ENCODE peak calls at places on chromosome 9, in seven cellular contexts. F is GM06990; M is upper lobe of right lung; J is endothelial cell; D is CD4-positive, alpha-beta T cell; I is IMR-90; Z is endodermal cell. V is an unnamed sample.
A peak's percentile ranks its signal among the peaks of the same experiment; 100 is the strongest.

GRCh38 chr9:93134740-93135444 is 841 bp upstream of the NINJ1 start:
- DNase-seq in F (no peak), M (no peak), J (no peak), D (no peak), I (peak; percentile 82), Z (no peak), V (no peak)

GRCh38 chr9:135216666-135217431 is 129.4 kb downstream of the OLFM1 start:
- DNase-seq in F (no peak), M (peak; percentile 51), J (no peak), D (no peak), I (no peak), Z (peak; percentile 51), V (no peak)

GRCh38 chr9:107086460-107086859 is 196.6 kb upstream of the RAD23B start:
- DNase-seq in F (no peak), M (no peak), J (no peak), D (no peak), I (no peak), Z (no peak), V (no peak)

GRCh38 chr9:101375546-101375945 is 9.3 kb downstream of the BAAT start:
- DNase-seq in F (no peak), M (no peak), J (no peak), D (no peak), I (no peak), Z (no peak), V (no peak)

GRCh38 chr9:2320632-2321031 is 301.0 kb upstream of the VLDLR start:
- DNase-seq in F (no peak), M (no peak), J (no peak), D (no peak), I (no peak), Z (no peak), V (no peak)

GRCh38 chr9:72465602-72466001 is 55.8 kb upstream of the TMC1 start:
- DNase-seq in F (no peak), M (no peak), J (no peak), D (no peak), I (peak; percentile 78), Z (no peak), V (no peak)

GRCh38 chr9:105475302-105475701 is 27.5 kb downstream of the FSD1L start:
- DNase-seq in F (no peak), M (no peak), J (no peak), D (no peak), I (peak; percentile 64), Z (no peak), V (no peak)

GRCh38 chr9:86046080-86046636 is 53.2 kb downstream of the GOLM1 start:
- DNase-seq in F (no peak), M (peak; percentile 54), J (no peak), D (no peak), I (no peak), Z (no peak), V (no peak)

GRCh38 chr9:75414367-75415160 is 326.2 kb downstream of the OSTF1 start:
- DNase-seq in F (no peak), M (no peak), J (no peak), D (no peak), I (no peak), Z (no peak), V (no peak)

GRCh38 chr9:130672466-130672865 is 8.1 kb downstream of the PRDM12 start:
- DNase-seq in F (no peak), M (no peak), J (no peak), D (no peak), I (no peak), Z (no peak), V (no peak)

GRCh38 chr9:95623614-95624013 is 106.8 kb upstream of the PTCH1 start:
- DNase-seq in F (no peak), M (no peak), J (no peak), D (no peak), I (no peak), Z (no peak), V (no peak)

GRCh38 chr9:6045364-6045763 is 29.9 kb upstream of the RANBP6 start:
- DNase-seq in F (no peak), M (no peak), J (no peak), D (no peak), I (no peak), Z (no peak), V (no peak)
- TF ChIP-seq CTCF in F (no peak), M (no peak), J (no peak), D (no peak), I (no peak), Z (no peak), V (no peak)

GRCh38 chr9:129253820-129254381 is 75.8 kb upstream of the IER5L start:
- DNase-seq in F (no peak), M (peak; percentile 64), J (no peak), D (no peak), I (no peak), Z (peak; percentile 54), V (no peak)
- TF ChIP-seq CTCF in F (no peak), M (no peak), J (no peak), D (no peak), I (no peak), Z (no peak), V (no peak)

GRCh38 chr9:125472562-125472925 is 210.9 kb downstream of the GAPVD1 start:
- DNase-seq in F (no peak), M (no peak), J (no peak), D (no peak), I (no peak), Z (no peak), V (no peak)

GRCh38 chr9:125470767-125471580 is 209.3 kb downstream of the GAPVD1 start:
- DNase-seq in F (no peak), M (no peak), J (no peak), D (no peak), I (no peak), Z (no peak), V (no peak)

GRCh38 chr9:125475385-125475784 is 213.8 kb downstream of the GAPVD1 start:
- DNase-seq in F (no peak), M (peak; percentile 72), J (no peak), D (no peak), I (no peak), Z (no peak), V (no peak)

GRCh38 chr9:125476645-125477044 is 215.0 kb downstream of the GAPVD1 start:
- DNase-seq in F (no peak), M (no peak), J (no peak), D (no peak), I (no peak), Z (no peak), V (no peak)

DNA sequence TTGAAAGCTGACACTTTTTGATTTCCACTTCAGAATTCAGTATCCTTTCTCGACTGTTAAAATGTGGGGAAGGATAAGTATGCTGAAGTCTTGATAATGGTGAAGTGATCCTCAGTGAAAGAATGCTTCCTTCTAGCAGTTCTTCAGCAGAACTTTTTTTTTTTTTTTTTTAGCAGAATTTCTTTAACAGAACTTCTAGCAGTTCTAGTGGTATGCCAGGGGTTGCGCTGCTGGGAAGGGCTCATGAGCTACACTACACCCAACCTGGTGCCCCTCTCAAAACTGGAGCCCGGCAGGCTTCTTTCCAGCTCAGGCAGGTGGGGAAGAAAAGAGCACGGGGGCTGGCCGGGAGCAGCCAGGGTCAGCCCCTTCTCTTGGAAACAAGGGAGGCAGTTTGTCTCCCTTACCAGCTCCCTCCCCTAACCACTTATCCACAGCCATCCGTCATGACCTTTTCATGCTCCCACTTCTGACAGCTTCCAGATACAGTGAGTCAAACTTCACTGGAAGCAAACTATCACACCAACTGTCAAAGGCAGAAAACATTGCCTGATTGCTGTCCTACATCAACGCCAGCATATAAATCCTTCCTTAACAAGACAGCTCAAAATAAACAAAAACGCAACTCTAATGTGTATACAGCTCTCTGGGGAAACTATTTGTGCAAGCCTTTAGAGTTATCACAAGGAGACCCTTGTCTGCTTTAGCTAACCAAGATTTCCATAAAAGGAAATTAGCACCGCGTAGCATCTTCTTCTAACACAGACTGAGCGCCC is 211.5 kb downstream of the GAPVD1 start:
- DNase-seq in F (no peak), M (no peak), J (no peak), D (no peak), I (peak; percentile 73), Z (peak; percentile 76), V (no peak)
- TF ChIP-seq CTCF in F (no peak), M (no peak), J (no peak), D (no peak), I (peak; percentile 9), Z (peak; percentile 32), V (peak; percentile 19)

GRCh38 chr9:33076360-33077004 is at the start of gene SMU1:
- DNase-seq in F (peak; percentile 94), M (peak; percentile 98), J (peak; percentile 91), D (peak; percentile 93), I (peak; percentile 96), Z (peak; percentile 98), V (peak; percentile 91)
- TF ChIP-seq CTCF in F (no peak), M (no peak), J (no peak), D (no peak), I (no peak), Z (no peak), V (no peak)

GRCh38 chr9:120439147-120439546 is 140.8 kb downstream of the CDK5RAP2 start:
- DNase-seq in F (peak; percentile 5), M (no peak), J (peak; percentile 26), D (no peak), I (peak; percentile 23), Z (peak; percentile 80), V (no peak)
- TF ChIP-seq CTCF in F (peak; percentile 44), M (peak; percentile 34), J (peak; percentile 66), D (peak; percentile 22), I (peak; percentile 54), Z (peak; percentile 76), V (peak; percentile 55)

DNA sequence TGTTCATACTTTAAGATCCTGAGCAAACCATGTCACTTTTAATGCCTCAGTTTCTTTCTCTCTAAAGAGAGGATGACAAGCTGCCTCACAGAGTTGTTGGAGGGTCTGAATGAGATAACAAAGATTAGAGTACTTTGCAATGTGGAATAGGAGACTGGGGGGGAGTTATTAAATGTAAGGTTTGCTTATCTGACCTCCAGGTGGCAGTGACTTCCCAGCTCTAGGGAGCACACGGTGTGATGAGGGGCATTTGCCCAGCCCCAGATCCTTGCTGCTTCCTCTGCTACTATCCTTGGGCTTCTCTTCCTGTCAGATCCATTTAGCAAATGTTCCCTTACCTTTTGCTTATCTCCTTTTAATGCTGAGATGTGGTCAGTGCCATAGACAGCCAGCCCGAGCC is 30.7 kb downstream of the ENHO start:
- DNase-seq in F (no peak), M (no peak), J (no peak), D (no peak), I (no peak), Z (peak; percentile 46), V (no peak)
- TF ChIP-seq CTCF in F (no peak), M (no peak), J (no peak), D (no peak), I (no peak), Z (peak; percentile 52), V (no peak)

V was measured in progenitor cell of endocrine pancreas.